ENCODE peak calls at places on chromosomes 4 and X, in five cellular contexts. One of them, this sample, is unnamed.

GRCh38 chr4:150136036-150136435 is 57.8 kb downstream of the DCLK2 start:
- DNase-seq in hepatocyte: no peak
- DNase-seq in HFF-Myc: no peak
- DNase-seq in coronary artery: no peak
- DNase-seq in stomach: no peak
- DNase-seq in this sample: no peak

GRCh38 chr4:52863324-52863723 is 1.2 kb downstream of the RASL11B start:
- DNase-seq in hepatocyte: no peak
- DNase-seq in HFF-Myc: no peak
- DNase-seq in coronary artery: no peak
- DNase-seq in stomach: no peak
- DNase-seq in this sample: no peak

GRCh38 chrX:145213504-145213903 is 33.8 kb upstream of the SPANXN1 start:
- DNase-seq in hepatocyte: peak; percentile 22
- DNase-seq in HFF-Myc: no peak
- DNase-seq in coronary artery: no peak
- DNase-seq in stomach: no peak
- DNase-seq in this sample: no peak

GRCh38 chrX:42704454-42704853 is 73.5 kb downstream of the PPP1R2C start:
- DNase-seq in hepatocyte: no peak
- DNase-seq in HFF-Myc: peak; percentile 12
- DNase-seq in coronary artery: no peak
- DNase-seq in stomach: no peak
- DNase-seq in this sample: no peak

GRCh38 chr4:70709551-70710080 is 12.1 kb upstream of the RUFY3 start:
- DNase-seq in hepatocyte: no peak
- DNase-seq in HFF-Myc: no peak
- DNase-seq in coronary artery: no peak
- DNase-seq in stomach: no peak
- DNase-seq in this sample: no peak

GRCh38 chrX:13851996-13852695 is 35.3 kb upstream of the GPM6B start:
- DNase-seq in hepatocyte: no peak
- DNase-seq in HFF-Myc: no peak
- DNase-seq in coronary artery: no peak
- DNase-seq in stomach: no peak
- DNase-seq in this sample: no peak

GRCh38 chr4:119087121-119087520 is 48.5 kb upstream of the MYOZ2 start:
- DNase-seq in hepatocyte: no peak
- DNase-seq in HFF-Myc: no peak
- DNase-seq in coronary artery: no peak
- DNase-seq in stomach: no peak
- DNase-seq in this sample: no peak

GRCh38 chrX:153395613-153396319 is 5.4 kb downstream of the PNMA6E start:
- DNase-seq in hepatocyte: no peak
- DNase-seq in HFF-Myc: no peak
- DNase-seq in coronary artery: no peak
- DNase-seq in stomach: no peak
- DNase-seq in this sample: no peak

GRCh38 chrX:112774142-112774541 is 66.5 kb downstream of the AMOT start:
- DNase-seq in hepatocyte: no peak
- DNase-seq in HFF-Myc: no peak
- DNase-seq in coronary artery: no peak
- DNase-seq in stomach: no peak
- DNase-seq in this sample: no peak

GRCh38 chr4:130486186-130486585 is 1390.2 kb downstream of the C4orf33 start:
- DNase-seq in hepatocyte: no peak
- DNase-seq in HFF-Myc: no peak
- DNase-seq in coronary artery: no peak
- DNase-seq in stomach: no peak
- DNase-seq in this sample: peak; percentile 3

GRCh38 chr4:159252491-159252890 is 149.6 kb downstream of the RAPGEF2 start:
- DNase-seq in hepatocyte: no peak
- DNase-seq in HFF-Myc: no peak
- DNase-seq in coronary artery: no peak
- DNase-seq in stomach: no peak
- DNase-seq in this sample: no peak

GRCh38 chr4:93759506-93759905 is 69.0 kb upstream of the ATOH1 start:
- DNase-seq in hepatocyte: peak; percentile 25
- DNase-seq in HFF-Myc: no peak
- DNase-seq in coronary artery: no peak
- DNase-seq in stomach: no peak
- DNase-seq in this sample: no peak

GRCh38 chr4:10354225-10354624 is 103.0 kb downstream of the ZNF518B start:
- DNase-seq in hepatocyte: no peak
- DNase-seq in HFF-Myc: no peak
- DNase-seq in coronary artery: no peak
- DNase-seq in stomach: no peak
- DNase-seq in this sample: no peak

GRCh38 chr4:145884775-145885174 is 53.8 kb downstream of the ZNF827 start:
- DNase-seq in hepatocyte: no peak
- DNase-seq in HFF-Myc: no peak
- DNase-seq in coronary artery: no peak
- DNase-seq in stomach: no peak
- DNase-seq in this sample: no peak

GRCh38 chr4:108426493-108426892 is 193.9 kb upstream of the RPL34 start:
- DNase-seq in hepatocyte: no peak
- DNase-seq in HFF-Myc: no peak
- DNase-seq in coronary artery: no peak
- DNase-seq in stomach: no peak
- DNase-seq in this sample: no peak

GRCh38 chr4:26753642-26754041 is 107.0 kb upstream of the STIM2 start:
- DNase-seq in hepatocyte: peak; percentile 39
- DNase-seq in HFF-Myc: no peak
- DNase-seq in coronary artery: no peak
- DNase-seq in stomach: no peak
- DNase-seq in this sample: no peak

GRCh38 chrX:24760601-24761000 is 66.9 kb downstream of the POLA1 start:
- DNase-seq in hepatocyte: no peak
- DNase-seq in HFF-Myc: peak; percentile 4
- DNase-seq in coronary artery: no peak
- DNase-seq in stomach: no peak
- DNase-seq in this sample: peak; percentile 17

GRCh38 chr4:150591284-150591874 is 9.4 kb downstream of the MAB21L2 start:
- DNase-seq in hepatocyte: peak; percentile 9
- DNase-seq in HFF-Myc: no peak
- DNase-seq in coronary artery: no peak
- DNase-seq in stomach: no peak
- DNase-seq in this sample: no peak

GRCh38 chr4:15575951-15576350 is 79.2 kb downstream of the FBXL5 start:
- DNase-seq in hepatocyte: no peak
- DNase-seq in HFF-Myc: no peak
- DNase-seq in coronary artery: no peak
- DNase-seq in stomach: no peak
- DNase-seq in this sample: no peak

GRCh38 chr4:185099940-185100339 is 43.1 kb upstream of the SLC25A4 start:
- DNase-seq in hepatocyte: no peak
- DNase-seq in HFF-Myc: no peak
- DNase-seq in coronary artery: no peak
- DNase-seq in stomach: no peak
- DNase-seq in this sample: no peak

GRCh38 chrX:77014655-77015377 is 432.4 kb upstream of the FGF16 start:
- DNase-seq in hepatocyte: peak; percentile 43
- DNase-seq in HFF-Myc: no peak
- DNase-seq in coronary artery: no peak
- DNase-seq in stomach: no peak
- DNase-seq in this sample: no peak

GRCh38 chr4:158670975-158671664 is 567 bp downstream of the C4orf46 start:
- DNase-seq in hepatocyte: peak; percentile 85
- DNase-seq in HFF-Myc: peak; percentile 51
- DNase-seq in coronary artery: no peak
- DNase-seq in stomach: peak; percentile 76
- DNase-seq in this sample: peak; percentile 14

GRCh38 chr4:162804323-162804924 is 362.3 kb downstream of the NAF1 start:
- DNase-seq in hepatocyte: no peak
- DNase-seq in HFF-Myc: no peak
- DNase-seq in coronary artery: no peak
- DNase-seq in stomach: no peak
- DNase-seq in this sample: no peak

GRCh38 chr4:122826000-122826595 is 533 bp upstream of the FGF2 start:
- DNase-seq in hepatocyte: no peak
- DNase-seq in HFF-Myc: no peak
- DNase-seq in coronary artery: no peak
- DNase-seq in stomach: no peak
- DNase-seq in this sample: no peak

GRCh38 chrX:136880003-136880451 is 498 bp downstream of the RBMX start:
- DNase-seq in hepatocyte: no peak
- DNase-seq in HFF-Myc: no peak
- DNase-seq in coronary artery: no peak
- DNase-seq in stomach: no peak
- DNase-seq in this sample: no peak

GRCh38 chr4:168408620-168409019 is 71.7 kb downstream of the DDX60L start:
- DNase-seq in hepatocyte: peak; percentile 79
- DNase-seq in HFF-Myc: peak; percentile 97
- DNase-seq in coronary artery: no peak
- DNase-seq in stomach: no peak
- DNase-seq in this sample: peak; percentile 96

GRCh38 chr4:142307857-142308256 is 538.2 kb downstream of the INPP4B start:
- DNase-seq in hepatocyte: no peak
- DNase-seq in HFF-Myc: no peak
- DNase-seq in coronary artery: no peak
- DNase-seq in stomach: no peak
- DNase-seq in this sample: no peak

GRCh38 chr4:143389543-143390195 is 53.0 kb downstream of the GAB1 start:
- DNase-seq in hepatocyte: no peak
- DNase-seq in HFF-Myc: no peak
- DNase-seq in coronary artery: no peak
- DNase-seq in stomach: no peak
- DNase-seq in this sample: no peak

GRCh38 chr4:139950568-139950967 is 203.4 kb downstream of the MAML3 start:
- DNase-seq in hepatocyte: no peak
- DNase-seq in HFF-Myc: no peak
- DNase-seq in coronary artery: no peak
- DNase-seq in stomach: no peak
- DNase-seq in this sample: peak; percentile 44

DNA sequence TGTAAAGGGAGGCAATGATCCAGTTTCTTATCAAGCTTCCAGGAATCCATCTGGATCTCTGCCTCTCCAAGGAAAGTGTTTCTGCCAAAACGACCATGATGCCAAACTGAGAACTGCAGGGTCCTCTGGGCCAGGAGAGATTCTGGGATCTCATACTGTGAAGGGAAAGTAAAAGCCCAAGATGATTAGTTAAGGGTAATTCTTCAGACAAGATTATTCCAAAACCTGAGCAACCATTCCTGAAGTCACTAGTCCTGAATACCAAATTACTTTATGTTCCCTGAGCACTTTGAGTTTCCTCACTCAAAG is 42.0 kb downstream of the SRPX2 start:
- DNase-seq in hepatocyte: no peak
- DNase-seq in HFF-Myc: no peak
- DNase-seq in coronary artery: no peak
- DNase-seq in stomach: no peak
- DNase-seq in this sample: no peak
- TF ChIP-seq CTCF in hepatocyte: no peak
- TF ChIP-seq CTCF in HFF-Myc: no peak
- TF ChIP-seq CTCF in coronary artery: peak; percentile 5
- TF ChIP-seq CTCF in stomach: no peak
- TF ChIP-seq CTCF in this sample: no peak

GRCh38 chrX:8455600-8455999 is 9.0 kb upstream of the VCX3B start:
- DNase-seq in hepatocyte: no peak
- DNase-seq in HFF-Myc: no peak
- DNase-seq in coronary artery: no peak
- DNase-seq in stomach: no peak
- DNase-seq in this sample: no peak
- TF ChIP-seq CTCF in hepatocyte: no peak
- TF ChIP-seq CTCF in HFF-Myc: no peak
- TF ChIP-seq CTCF in coronary artery: no peak
- TF ChIP-seq CTCF in stomach: no peak
- TF ChIP-seq CTCF in this sample: no peak

DNA sequence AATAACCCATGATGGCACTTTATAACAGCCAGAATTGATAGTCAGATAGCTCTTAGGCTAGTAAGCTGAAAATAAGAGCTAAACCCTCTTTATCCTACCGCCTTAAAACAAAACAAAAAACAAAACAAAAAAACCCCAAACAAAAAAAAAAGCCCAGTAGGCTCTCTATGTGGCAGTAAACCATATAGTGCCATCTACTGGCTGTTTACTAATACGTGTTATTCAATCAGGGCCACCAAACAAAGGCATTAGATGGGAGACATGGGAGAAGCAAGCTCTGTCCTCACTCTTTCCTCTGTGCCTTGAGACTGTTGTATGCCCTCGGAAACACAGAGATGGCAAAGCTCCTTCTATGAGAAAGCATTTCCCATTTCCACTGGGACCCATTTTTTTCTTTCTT is 148.8 kb upstream of the MID1 start:
- DNase-seq in hepatocyte: peak; percentile 33
- DNase-seq in HFF-Myc: no peak
- DNase-seq in coronary artery: no peak
- DNase-seq in stomach: no peak
- DNase-seq in this sample: no peak
- TF ChIP-seq CTCF in hepatocyte: peak; percentile 45
- TF ChIP-seq CTCF in HFF-Myc: peak; percentile 35
- TF ChIP-seq CTCF in coronary artery: no peak
- TF ChIP-seq CTCF in stomach: no peak
- TF ChIP-seq CTCF in this sample: peak; percentile 17

GRCh38 chr4:85760521-85760920 is 285.6 kb downstream of the ARHGAP24 start:
- DNase-seq in hepatocyte: no peak
- DNase-seq in HFF-Myc: no peak
- DNase-seq in coronary artery: no peak
- DNase-seq in stomach: no peak
- DNase-seq in this sample: no peak

GRCh38 chr4:85761803-85762202 is 286.9 kb downstream of the ARHGAP24 start:
- DNase-seq in hepatocyte: peak; percentile 34
- DNase-seq in HFF-Myc: no peak
- DNase-seq in coronary artery: no peak
- DNase-seq in stomach: peak; percentile 46
- DNase-seq in this sample: no peak

GRCh38 chr4:85759392-85759791 is 284.4 kb downstream of the ARHGAP24 start:
- DNase-seq in hepatocyte: no peak
- DNase-seq in HFF-Myc: no peak
- DNase-seq in coronary artery: no peak
- DNase-seq in stomach: no peak
- DNase-seq in this sample: no peak

GRCh38 chr4:85755285-85755684 is 280.3 kb downstream of the ARHGAP24 start:
- DNase-seq in hepatocyte: no peak
- DNase-seq in HFF-Myc: no peak
- DNase-seq in coronary artery: no peak
- DNase-seq in stomach: no peak
- DNase-seq in this sample: no peak

DNA sequence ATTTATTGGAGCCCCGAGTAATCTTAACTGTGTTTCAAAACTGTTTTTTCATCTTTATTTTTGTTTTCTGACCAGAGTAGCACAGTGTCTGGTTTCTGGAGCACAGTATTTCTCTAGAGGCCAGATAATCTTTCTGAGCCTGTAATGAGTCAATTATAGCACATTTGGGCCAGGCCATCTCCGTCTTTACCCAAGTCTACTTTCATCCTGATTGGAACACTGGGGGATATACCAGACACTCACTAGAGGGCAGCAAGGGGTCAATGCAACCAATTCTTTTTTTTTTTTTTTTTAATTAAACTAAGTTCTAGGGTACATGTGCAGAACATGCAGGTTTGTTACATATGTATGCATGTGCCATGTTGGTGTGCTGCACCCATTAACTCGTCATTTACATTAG is 282.0 kb downstream of the ARHGAP24 start:
- DNase-seq in hepatocyte: peak; percentile 40
- DNase-seq in HFF-Myc: no peak
- DNase-seq in coronary artery: no peak
- DNase-seq in stomach: no peak
- DNase-seq in this sample: no peak
- TF ChIP-seq CTCF in hepatocyte: peak; percentile 37
- TF ChIP-seq CTCF in HFF-Myc: peak; percentile 46
- TF ChIP-seq CTCF in coronary artery: no peak
- TF ChIP-seq CTCF in stomach: no peak
- TF ChIP-seq CTCF in this sample: peak; percentile 51